ENCODE peak calls at places on chromosomes 2 and 18, in six cellular contexts. B is GM12878, T is HCT116, H is K562, X is H1, P is HepG2. M is an unnamed sample. For H3K79me2, the result is how much of the 10 kb centered on the place peaks cover.

GRCh38 chr2:96870631-96871255 is 863 bp upstream of the SEMA4C start:
- DNase-seq in B (no peak), T (no peak), H (no peak), X (no peak), P (no peak), M (no peak)

GRCh38 chr2:79876430-79876829 is 363.6 kb downstream of the CTNNA2 start:
- DNase-seq in B (no peak), T (no peak), H (no peak), X (no peak), P (peak), M (peak)

GRCh38 chr2:130387071-130387400 is 31.2 kb downstream of the PTPN18 start:
- DNase-seq in B (no peak), T (no peak), H (no peak), X (no peak), P (no peak), M (no peak)

GRCh38 chr2:40346535-40347354 is 105.1 kb downstream of the SLC8A1 start:
- DNase-seq in B (peak), T (no peak), H (no peak), X (no peak), P (no peak), M (no peak)

GRCh38 chr2:108571262-108571661 is 37.0 kb downstream of the LIMS1 start:
- DNase-seq in B (no peak), T (no peak), H (no peak), X (no peak), P (no peak), M (no peak)

GRCh38 chr18:57789105-57789504 is 14.0 kb downstream of the ATP8B1 start:
- DNase-seq in B (no peak), T (peak), H (no peak), X (no peak), P (no peak), M (no peak)

GRCh38 chr2:205934443-205934842 is 151.5 kb downstream of the INO80D start:
- DNase-seq in B (no peak), T (peak), H (no peak), X (no peak), P (peak), M (no peak)

GRCh38 chr2:129753261-129753660 is 226.2 kb upstream of the RAB6C start:
- DNase-seq in B (no peak), T (no peak), H (no peak), X (no peak), P (no peak), M (no peak)

GRCh38 chr18:32349728-32350395 is 120.8 kb downstream of the GAREM1 start:
- DNase-seq in B (no peak), T (peak), H (no peak), X (no peak), P (peak), M (no peak)

GRCh38 chr2:238997684-238998083 is 149.8 kb downstream of the TWIST2 start:
- DNase-seq in B (no peak), T (no peak), H (no peak), X (no peak), P (no peak), M (peak)

DNA sequence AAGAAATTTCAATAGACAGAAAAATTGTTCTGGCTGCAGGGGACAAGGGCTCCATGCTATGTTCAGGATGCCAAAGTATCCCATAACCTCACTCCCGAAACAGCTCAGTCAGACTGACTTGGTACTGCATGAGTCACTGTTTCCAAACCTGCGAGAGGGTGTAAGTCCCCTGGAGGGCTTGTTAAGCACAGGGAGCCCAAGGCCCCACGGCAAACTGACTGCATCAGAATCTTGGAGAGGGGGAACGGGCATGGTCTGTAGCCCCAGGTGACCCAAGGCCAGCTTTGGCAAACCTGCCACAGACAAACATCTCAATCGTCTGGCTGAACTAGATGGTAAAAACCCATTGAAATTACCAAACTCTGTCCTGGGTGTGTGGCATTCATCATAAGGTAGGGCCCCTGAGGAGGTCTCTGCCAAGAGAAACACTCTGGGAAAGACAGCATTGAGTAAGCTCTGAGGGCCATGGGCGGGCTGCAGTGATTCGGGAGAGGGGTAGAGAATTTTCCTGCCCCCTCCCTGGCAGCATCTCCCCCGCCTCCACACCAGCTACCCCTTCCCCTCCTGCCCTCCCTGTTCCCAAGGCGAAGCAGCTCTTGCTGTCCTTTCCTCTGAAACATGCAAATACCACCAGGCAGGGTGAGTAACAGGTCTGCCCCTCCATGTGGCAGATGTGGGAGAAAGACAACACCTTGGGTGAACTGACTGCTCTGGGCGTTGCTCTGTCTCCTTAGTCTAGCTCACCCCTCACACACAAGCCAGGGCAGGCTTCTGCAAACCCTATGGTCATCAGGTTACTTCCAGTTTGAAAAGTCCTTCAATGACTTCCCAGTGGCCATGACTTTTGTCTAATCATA is 274.7 kb upstream of the SIX2 start:
- DNase-seq in B (no peak), T (peak), H (no peak), X (no peak), P (no peak), M (no peak)
- TF ChIP-seq SIN3A in B (no peak), T (no peak), H (no peak), X (no peak), P (no peak), M (no peak)

GRCh38 chr2:144490857-144491256 is 29.1 kb downstream of the ZEB2 start:
- DNase-seq in B (no peak), T (no peak), H (no peak), X (no peak), P (no peak), M (no peak)
- H3K79me2 ChIP-seq in B (under half), T (under half), H (half or more), X (under half), P (under half), M (half or more)

GRCh38 chr18:70291295-70291574 is 2.4 kb downstream of the SOCS6 start:
- DNase-seq in B (no peak), T (no peak), H (no peak), X (no peak), P (no peak), M (no peak)

GRCh38 chr18:70289351-70290330 is 796 bp downstream of the SOCS6 start:
- DNase-seq in B (no peak), T (no peak), H (peak), X (no peak), P (no peak), M (peak)

GRCh38 chr18:70292628-70293027 is 3.8 kb downstream of the SOCS6 start:
- DNase-seq in B (no peak), T (no peak), H (no peak), X (no peak), P (no peak), M (no peak)

GRCh38 chr18:70288851-70289328 is at the start of gene SOCS6:
- DNase-seq in B (no peak), T (no peak), H (peak), X (no peak), P (no peak), M (peak)

GRCh38 chr18:70290482-70291294 is 1.8 kb downstream of the SOCS6 start:
- DNase-seq in B (no peak), T (no peak), H (no peak), X (no peak), P (no peak), M (no peak)
- TF ChIP-seq SIN3A in B (no peak), T (no peak), H (no peak), X (no peak), P (no peak), M (no peak)

DNA sequence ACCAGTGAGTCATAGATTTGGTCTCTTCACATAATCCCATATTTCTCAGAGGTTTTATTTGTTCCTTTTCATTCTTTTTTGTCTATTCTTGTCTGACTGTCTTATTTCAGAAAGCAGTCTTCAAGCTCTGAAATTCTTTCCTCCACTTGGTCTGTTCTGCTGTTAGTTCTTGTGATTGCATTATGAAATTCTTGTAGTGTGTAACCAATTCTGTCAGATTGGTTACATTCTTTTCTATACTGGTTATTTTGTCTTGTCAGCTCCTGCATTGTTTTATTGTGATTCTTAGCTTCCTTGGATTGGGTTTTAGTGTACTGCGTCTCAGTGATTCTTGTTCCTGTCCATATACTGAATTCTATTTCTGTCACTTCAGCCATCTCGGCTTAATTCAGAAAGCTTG is 18.6 kb downstream of the EHBP1 start:
- DNase-seq in B (no peak), T (no peak), H (no peak), X (no peak), P (no peak), M (no peak)
- H3K79me2 ChIP-seq in B (under half), T (half or more), H (under half), X (half or more), P (half or more), M (half or more)

DNA sequence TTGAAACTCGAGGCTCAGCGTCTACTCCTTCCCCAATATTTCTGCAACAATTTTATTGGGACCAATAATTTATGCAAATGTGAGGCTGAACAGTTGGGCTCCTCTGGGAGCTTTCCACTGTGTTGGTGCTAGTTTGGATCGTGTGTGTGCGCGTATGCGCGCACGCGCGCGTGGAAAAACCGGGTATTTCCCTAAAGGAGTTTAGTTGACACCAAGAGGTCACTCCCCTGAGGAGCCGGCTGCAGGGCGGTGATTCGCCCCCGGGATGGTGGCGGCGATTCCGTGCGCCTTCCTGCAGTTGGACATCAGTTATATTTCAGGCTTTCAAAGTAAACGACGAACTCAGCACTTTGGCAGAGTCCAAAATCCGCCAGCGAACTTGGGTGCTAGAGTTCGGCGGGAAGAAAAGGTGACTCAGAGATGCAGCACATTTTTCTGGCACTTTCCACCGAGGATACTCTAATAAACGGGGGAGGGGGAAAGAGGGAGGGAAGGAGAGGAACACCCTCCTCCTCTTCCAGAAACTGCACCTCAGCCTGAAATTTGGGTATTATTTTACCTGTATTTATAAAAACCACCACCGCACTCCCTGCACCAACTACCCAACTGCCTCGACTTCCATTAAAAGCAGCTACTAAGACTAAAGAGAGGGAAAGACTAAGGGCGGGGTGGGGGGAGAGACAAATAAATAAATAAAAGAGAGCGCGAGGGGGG is 186.6 kb upstream of the FANCL start:
- DNase-seq in B (no peak), T (no peak), H (no peak), X (no peak), P (peak), M (peak)
- TF ChIP-seq SIN3A in B (no peak), T (no peak), H (no peak), X (no peak), P (no peak), M (no peak)

GRCh38 chr2:174609261-174609660 is 11.7 kb upstream of the WIPF1 start:
- DNase-seq in B (no peak), T (no peak), H (no peak), X (no peak), P (no peak), M (no peak)
- H3K79me2 ChIP-seq in B (under half), T (under half), H (under half), X (under half), P (under half), M (under half)

DNA sequence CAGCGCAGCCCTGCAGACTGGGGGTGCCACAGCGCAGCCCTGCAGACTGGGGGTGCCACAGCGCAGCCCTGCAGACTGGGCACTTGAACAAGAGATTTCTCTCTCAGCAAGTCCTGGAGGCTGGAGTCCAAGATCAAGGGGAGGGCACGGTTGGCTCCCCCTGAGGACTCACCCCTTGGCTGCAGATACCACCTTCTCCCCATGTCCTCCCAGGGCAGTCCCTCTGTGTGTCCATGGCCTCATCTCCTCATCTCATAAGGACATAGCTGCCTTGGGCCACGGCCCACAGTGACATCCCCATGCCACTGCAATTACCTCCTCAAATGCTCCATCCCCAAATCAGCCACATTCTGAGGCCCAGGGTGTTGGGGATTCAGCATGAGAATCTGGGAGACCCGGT is 98.2 kb downstream of the TPO start:
- DNase-seq in B (no peak), T (no peak), H (no peak), X (no peak), P (no peak), M (no peak)
- TF ChIP-seq SIN3A in B (no peak), T (no peak), H (no peak), X (no peak), P (no peak), M (no peak)

GRCh38 chr2:200379481-200380120 is 73.1 kb downstream of the SPATS2L start:
- DNase-seq in B (no peak), T (no peak), H (no peak), X (no peak), P (no peak), M (no peak)
- H3K79me2 ChIP-seq in B (under half), T (half or more), H (under half), X (half or more), P (half or more), M (half or more)

DNA sequence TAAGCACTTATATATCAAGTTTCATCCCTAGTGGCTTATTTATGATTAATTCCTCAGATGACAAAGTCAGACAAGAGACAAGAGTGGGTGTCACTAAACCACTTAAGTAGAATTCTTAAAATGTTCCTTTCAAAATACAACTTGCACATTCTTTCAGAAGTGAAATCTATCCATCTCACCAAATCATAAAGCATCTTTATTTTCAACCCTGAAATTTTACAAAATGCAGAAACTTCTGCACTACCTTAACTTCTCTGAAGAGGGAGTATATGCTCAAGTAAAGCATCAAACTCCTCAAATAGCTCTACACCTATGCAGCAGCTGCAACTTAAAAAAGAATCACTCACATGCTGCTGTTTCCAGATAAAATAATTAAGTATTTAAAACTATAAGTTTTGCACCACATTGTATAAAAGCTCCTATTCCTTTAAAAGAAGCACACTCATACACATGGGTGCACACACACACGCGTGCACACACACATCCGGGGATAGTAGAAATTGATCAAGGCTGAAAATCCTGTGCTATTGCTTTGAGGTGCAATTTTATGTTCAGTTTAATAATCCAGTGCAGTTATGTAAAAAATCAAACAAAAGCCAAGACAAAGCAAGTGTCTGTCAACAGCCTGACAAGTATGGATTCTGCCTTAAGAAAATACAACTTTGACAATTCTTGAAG is 244.5 kb downstream of the TCF4 start:
- DNase-seq in B (no peak), T (no peak), H (peak), X (no peak), P (no peak), M (no peak)
- TF ChIP-seq SIN3A in B (no peak), T (no peak), H (no peak), X (no peak), P (no peak), M (no peak)

GRCh38 chr2:98445167-98445522 is 487 bp downstream of the INPP4A start:
- DNase-seq in B (no peak), T (no peak), H (no peak), X (no peak), P (no peak), M (no peak)

GRCh38 chr2:98444436-98445166 is at the start of gene INPP4A:
- DNase-seq in B (no peak), T (peak), H (peak), X (no peak), P (peak), M (peak)

GRCh38 chr2:98445708-98446577 is 1.3 kb downstream of the INPP4A start:
- DNase-seq in B (no peak), T (no peak), H (peak), X (no peak), P (no peak), M (peak)

GRCh38 chr2:98448441-98449145 is 3.9 kb downstream of the INPP4A start:
- DNase-seq in B (no peak), T (no peak), H (no peak), X (no peak), P (no peak), M (no peak)

DNA sequence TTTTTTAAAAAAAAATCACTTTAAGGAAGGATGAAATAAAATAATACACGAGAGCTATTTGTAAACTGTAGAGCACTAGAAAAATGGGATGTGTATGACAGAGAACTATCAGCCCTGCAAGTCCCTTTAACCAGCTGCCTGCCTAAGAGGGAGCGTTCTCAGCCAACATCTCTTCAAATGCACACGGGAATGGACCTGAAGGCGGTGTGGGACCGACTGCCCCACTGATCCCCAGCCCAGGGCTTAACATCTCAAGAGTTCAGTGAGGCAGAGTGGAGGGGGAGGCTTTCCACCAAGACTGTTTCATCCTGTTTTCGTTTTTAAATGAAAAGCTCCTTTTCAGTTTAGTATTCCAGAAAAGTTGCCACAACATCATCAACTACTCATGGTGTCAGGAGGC is 2.2 kb downstream of the INPP4A start:
- DNase-seq in B (no peak), T (no peak), H (no peak), X (no peak), P (no peak), M (no peak)
- H3K79me2 ChIP-seq in B (half or more), T (under half), H (under half), X (half or more), P (under half), M (half or more)